ENCODE peak calls at places on chromosome 10, in four cellular contexts. O is heart left ventricle, M is HCT116, U is A549. S is an unnamed sample.

GRCh38 chr10:11691319-11691755 is 50.8 kb upstream of the ECHDC3 start:
- DNase-seq in U (no peak), O (peak), M (no peak), S (no peak)

GRCh38 chr10:132957981-132958885 is 15.9 kb upstream of the CFAP46 start:
- DNase-seq in O (no peak), U (no peak), M (no peak), S (no peak)

GRCh38 chr10:17713133-17713532 is 38.9 kb upstream of the TMEM236 start:
- DNase-seq in O (no peak), U (no peak), M (no peak), S (no peak)

GRCh38 chr10:338176-339037 is 203.2 kb downstream of the ZMYND11 start:
- DNase-seq in O (no peak), U (peak), M (no peak), S (no peak)

GRCh38 chr10:30127120-30127541 is 67.7 kb upstream of the JCAD start:
- DNase-seq in O (peak), M (no peak), U (no peak), S (no peak)

GRCh38 chr10:114681542-114681941 is 23.5 kb upstream of the ABLIM1 start:
- DNase-seq in M (peak), O (no peak), U (no peak), S (no peak)

GRCh38 chr10:3754727-3755439 is 30.1 kb downstream of the KLF6 start:
- DNase-seq in M (peak), O (no peak), U (peak), S (peak)

GRCh38 chr10:90222372-90222771 is 521.0 kb downstream of the KIF20B start:
- DNase-seq in O (no peak), U (no peak), M (peak), S (no peak)

GRCh38 chr10:67297637-67298181 is 371.9 kb downstream of the LRRTM3 start:
- DNase-seq in O (no peak), M (no peak), U (no peak), S (no peak)

GRCh38 chr10:84634636-84635035 is 306.2 kb downstream of the CCSER2 start:
- DNase-seq in M (no peak), U (no peak), O (no peak), S (no peak)

GRCh38 chr10:43136995-43137700 is 1.1 kb upstream of the CSGALNACT2 start:
- DNase-seq in U (no peak), O (no peak), M (no peak), S (no peak)

GRCh38 chr10:27720529-27720928 is 25.1 kb downstream of the MKX start:
- DNase-seq in U (no peak), O (no peak), M (no peak), S (no peak)

GRCh38 chr10:46031648-46032532 is 1.5 kb upstream of the NCOA4 start:
- DNase-seq in M (no peak), O (no peak), U (no peak), S (peak)
- TF ChIP-seq POLR2A in M (no peak), O (no peak), U (no peak), S (no peak)

GRCh38 chr10:32005050-32005449 is 51.2 kb downstream of the KIF5B start:
- DNase-seq in O (no peak), U (peak), M (peak), S (peak)
- TF ChIP-seq POLR2A in O (no peak), U (no peak), M (no peak), S (no peak)

GRCh38 chr10:97713828-97714400 is 384 bp downstream of the MARVELD1 start:
- DNase-seq in O (peak), U (peak), M (no peak), S (peak)
- TF ChIP-seq POLR2A in O (no peak), U (peak), M (peak), S (peak)

GRCh38 chr10:93904901-93905300 is 11.1 kb downstream of the SLC35G1 start:
- DNase-seq in U (no peak), O (no peak), M (no peak), S (no peak)
- TF ChIP-seq POLR2A in U (no peak), O (no peak), M (no peak), S (no peak)

GRCh38 chr10:69757206-69757552 is 44.5 kb upstream of the COL13A1 start:
- DNase-seq in M (no peak), U (no peak), O (no peak), S (no peak)

GRCh38 chr10:69758310-69758728 is 43.4 kb upstream of the COL13A1 start:
- DNase-seq in O (no peak), M (no peak), U (no peak), S (no peak)

GRCh38 chr10:69759641-69760040 is 42.1 kb upstream of the COL13A1 start:
- DNase-seq in O (no peak), U (no peak), M (no peak), S (no peak)

GRCh38 chr10:69756279-69756678 is 45.4 kb upstream of the COL13A1 start:
- DNase-seq in U (no peak), M (no peak), O (no peak), S (no peak)

GRCh38 chr10:69757553-69758309 is 44.0 kb upstream of the COL13A1 start:
- DNase-seq in U (no peak), M (no peak), O (peak), S (peak)
- TF ChIP-seq POLR2A in U (no peak), M (no peak), O (no peak), S (no peak)

GRCh38 chr10:71753091-71753959 is 20.0 kb downstream of the VSIR start:
- DNase-seq in U (no peak), M (no peak), O (peak), S (peak)
- TF ChIP-seq POLR2A in U (no peak), M (no peak), O (no peak), S (no peak)

GRCh38 chr10:25016349-25017246 is at the start of gene THNSL1:
- DNase-seq in U (peak), M (peak), O (peak), S (peak)
- TF ChIP-seq POLR2A in U (peak), M (peak), O (peak), S (peak)

DNA sequence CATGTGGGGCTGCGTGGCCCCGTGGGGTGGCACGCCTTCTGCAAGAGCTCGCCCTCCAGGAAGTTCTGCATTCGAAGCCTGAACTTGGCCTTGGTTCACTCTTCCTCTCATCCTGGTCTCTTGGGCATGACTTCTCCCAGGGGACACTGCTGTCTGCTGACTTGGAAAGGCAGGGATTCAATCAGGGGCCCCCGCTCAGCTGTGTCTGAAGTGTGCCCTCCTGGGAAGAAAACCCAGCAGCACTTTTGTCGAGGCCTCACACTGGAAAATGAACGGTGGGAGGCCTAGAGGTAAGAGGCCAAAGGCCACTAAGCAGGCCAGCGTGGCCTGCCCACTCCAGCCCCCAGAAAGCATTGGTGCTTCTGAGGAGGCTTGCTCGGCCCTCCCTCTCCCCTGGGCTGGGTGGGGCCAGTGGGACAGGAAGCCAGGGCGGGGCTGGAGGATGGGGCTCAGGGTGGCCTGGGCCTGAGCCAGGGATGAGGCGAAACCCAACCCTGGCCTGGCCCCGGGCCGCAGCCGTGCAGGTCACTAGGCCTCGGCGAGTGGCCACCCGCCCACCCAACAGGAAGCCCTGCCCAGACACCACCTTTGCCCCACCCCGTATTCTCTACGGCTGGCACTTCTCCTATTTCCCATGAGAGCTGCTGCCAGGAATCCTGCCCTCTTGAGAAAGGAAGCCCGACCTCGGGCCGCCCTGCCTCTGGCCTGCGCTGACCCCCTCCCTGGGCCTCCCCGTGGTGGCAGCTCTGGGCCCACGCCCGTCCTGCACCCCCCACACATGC is 81.1 kb downstream of the ZMIZ1 start:
- DNase-seq in O (peak), U (peak), M (peak), S (peak)
- TF ChIP-seq POLR2A in O (peak), U (peak), M (no peak), S (no peak)

GRCh38 chr10:5811387-5811821 is 1.8 kb downstream of the GDI2 start:
- DNase-seq in M (no peak), U (peak), O (no peak), S (no peak)

GRCh38 chr10:5814110-5815107 is 1.2 kb upstream of the GDI2 start:
- DNase-seq in O (no peak), M (peak), U (peak), S (peak)

GRCh38 chr10:5813341-5814109 is at the start of gene GDI2:
- DNase-seq in O (peak), U (peak), M (peak), S (peak)

GRCh38 chr10:5813091-5813340 is 218 bp downstream of the GDI2 start:
- DNase-seq in M (no peak), O (no peak), U (no peak), S (no peak)

DNA sequence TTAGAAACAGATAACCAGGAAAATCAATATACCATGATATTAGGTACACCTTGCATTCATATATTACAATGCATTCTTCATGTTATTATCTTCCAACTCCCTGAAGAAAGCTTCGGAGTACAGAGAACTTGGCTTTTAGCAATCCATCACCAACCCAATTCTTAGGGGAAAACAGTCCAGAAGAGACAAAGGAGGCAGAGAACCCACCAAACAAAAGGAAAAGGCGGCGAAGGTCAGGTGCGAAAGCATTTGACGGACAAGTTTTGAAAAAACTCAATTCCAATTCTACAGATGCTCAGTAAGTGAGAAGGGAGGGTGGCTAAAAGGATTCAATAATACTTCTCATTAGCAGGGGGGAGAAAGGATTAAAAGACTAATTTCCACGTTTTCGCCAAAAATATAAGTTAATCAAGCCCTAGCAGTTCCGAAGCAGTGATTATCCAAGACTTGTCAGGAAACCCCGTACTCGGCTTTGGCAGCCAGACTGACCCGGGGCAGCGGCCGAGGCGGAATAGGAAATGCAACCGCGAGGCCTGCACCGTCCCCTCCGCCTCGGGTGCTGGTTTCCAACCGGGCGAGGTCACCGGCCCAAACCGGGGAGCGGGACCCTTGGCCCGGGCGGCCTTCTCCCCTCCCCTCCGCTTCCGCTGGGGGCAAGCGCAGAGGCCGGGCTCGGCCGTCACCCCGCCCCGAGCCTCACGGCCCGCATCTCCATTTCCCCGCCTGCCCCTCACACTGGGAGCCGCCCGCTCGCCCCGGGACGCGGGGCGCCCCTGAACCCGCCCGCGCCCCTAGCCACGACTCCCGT is 747 bp downstream of the GDI2 start:
- DNase-seq in O (peak), M (no peak), U (peak), S (peak)
- TF ChIP-seq POLR2A in O (no peak), M (no peak), U (no peak), S (no peak)

DNA sequence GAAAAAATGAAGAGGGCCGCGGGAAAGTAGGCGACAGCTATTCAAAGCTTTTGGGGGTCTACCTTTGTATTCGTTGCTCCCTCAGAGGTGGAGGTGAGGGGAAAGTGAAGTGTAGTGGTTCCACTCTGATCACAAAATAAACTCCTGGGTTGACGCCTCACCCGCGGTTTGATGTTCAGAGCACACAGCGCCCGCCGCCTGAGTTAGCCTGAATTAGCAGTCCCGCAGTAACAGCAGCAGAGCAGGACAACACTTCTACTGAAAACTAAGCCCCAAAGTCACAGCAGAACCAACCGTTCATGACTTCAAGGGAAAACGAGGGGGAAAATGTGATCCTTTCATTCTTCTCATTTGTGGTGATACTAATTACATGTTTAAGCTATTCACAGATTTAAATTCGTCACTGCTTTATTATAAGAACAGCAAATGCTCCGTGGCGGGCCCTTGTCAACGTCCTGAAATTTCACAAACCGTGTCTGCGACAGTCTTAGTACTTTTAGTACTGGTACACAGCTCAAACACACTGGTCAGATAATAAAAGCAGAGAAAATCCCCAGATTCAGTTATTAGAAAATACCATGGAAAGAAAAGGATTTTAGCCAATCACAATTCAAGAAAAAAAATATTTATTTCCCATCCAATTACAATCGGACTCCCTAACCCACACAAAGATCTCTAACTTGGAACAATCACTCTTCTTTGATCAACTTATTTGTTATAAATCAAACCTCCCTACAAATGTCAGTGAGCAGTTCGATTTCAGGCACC is 575 bp upstream of the JMJD1C start:
- DNase-seq in O (peak), M (peak), U (peak), S (peak)
- TF ChIP-seq POLR2A in O (no peak), M (no peak), U (no peak), S (no peak)

S was measured in erythroblast.